ENCODE peak calls at places on chromosomes 16 and 17, in seven cellular contexts. F is A549, S is PC-9, N is colonic mucosa, T is AG04450, O is mammary epithelial cell, X is heart left ventricle. K is an unnamed sample.

GRCh38 chr16:26816885-26817571 is 249.7 kb upstream of the C16orf82 start:
- DNase-seq in F (no peak), S (no peak), N (no peak), T (peak), O (no peak), X (no peak), K (peak)

GRCh38 chr17:76736349-76737081 is 616 bp downstream of the SRSF2 start:
- DNase-seq in F (peak), S (peak), N (peak), T (no peak), O (peak), X (peak), K (peak)

GRCh38 chr16:50457423-50457822 is 88.6 kb upstream of the BRD7 start:
- DNase-seq in F (no peak), S (peak), N (no peak), T (no peak), O (no peak), X (no peak), K (no peak)

GRCh38 chr16:71893888-71894228 is 1.5 kb upstream of the IST1 start:
- DNase-seq in F (no peak), S (no peak), N (no peak), T (no peak), O (no peak), X (no peak), K (peak)

GRCh38 chr16:14360326-14361037 is 269.6 kb downstream of the PARN start:
- DNase-seq in F (no peak), S (no peak), N (no peak), T (no peak), O (no peak), X (no peak), K (no peak)

GRCh38 chr16:86244188-86244587 is 266.1 kb upstream of the FOXF1 start:
- DNase-seq in F (no peak), S (no peak), N (peak), T (no peak), O (no peak), X (no peak), K (no peak)

GRCh38 chr17:64326420-64327054 is 63.5 kb upstream of the TEX2 start:
- DNase-seq in F (peak), S (peak), N (no peak), T (no peak), O (peak), X (peak), K (peak)

GRCh38 chr16:2770057-2770780 is 6.9 kb downstream of the ELOB start:
- DNase-seq in F (peak), S (no peak), N (no peak), T (no peak), O (no peak), X (no peak), K (no peak)

GRCh38 chr17:830381-830780 is 48.2 kb downstream of the MRM3 start:
- DNase-seq in F (no peak), S (no peak), N (no peak), T (no peak), O (no peak), X (no peak), K (no peak)

GRCh38 chr16:53224932-53225533 is 170.2 kb downstream of the CHD9 start:
- DNase-seq in F (peak), S (no peak), N (no peak), T (no peak), O (peak), X (no peak), K (no peak)

GRCh38 chr17:82400830-82401229 is 17.3 kb upstream of the HEXD start:
- DNase-seq in F (no peak), S (no peak), N (peak), T (no peak), O (no peak), X (peak), K (no peak)

GRCh38 chr17:55410722-55411462 is 10.7 kb downstream of the MMD start:
- DNase-seq in F (no peak), S (peak), N (no peak), T (no peak), O (no peak), X (peak), K (no peak)

GRCh38 chr16:2470603-2471015 is 488 bp upstream of the NTN3 start:
- DNase-seq in F (peak), S (no peak), N (no peak), T (no peak), O (no peak), X (no peak), K (no peak)

GRCh38 chr17:47820023-47820789 is 1.4 kb downstream of the OSBPL7 start:
- DNase-seq in F (peak), S (peak), N (peak), T (no peak), O (no peak), X (no peak), K (no peak)

GRCh38 chr16:89036776-89037175 is 56.9 kb upstream of the ACSF3 start:
- DNase-seq in F (no peak), S (no peak), N (no peak), T (no peak), O (no peak), X (no peak), K (no peak)

GRCh38 chr16:58426095-58426494 is 33.8 kb downstream of the GINS3 start:
- DNase-seq in F (no peak), S (no peak), N (no peak), T (no peak), O (no peak), X (peak), K (no peak)

GRCh38 chr17:82126479-82127314 is 28.7 kb upstream of the FASN start:
- DNase-seq in F (no peak), S (no peak), N (no peak), T (no peak), O (no peak), X (no peak), K (no peak)

GRCh38 chr16:50071075-50071671 is 5.4 kb downstream of the HEATR3 start:
- DNase-seq in F (no peak), S (no peak), N (no peak), T (no peak), O (no peak), X (no peak), K (no peak)

GRCh38 chr16:87560428-87561199 is 41.7 kb upstream of the JPH3 start:
- DNase-seq in F (peak), S (peak), N (peak), T (no peak), O (no peak), X (peak), K (peak)

GRCh38 chr16:75745242-75745641 is 19.0 kb upstream of the CPHXL start:
- DNase-seq in F (no peak), S (no peak), N (no peak), T (no peak), O (no peak), X (no peak), K (no peak)

GRCh38 chr17:48553190-48553547 is 8.3 kb upstream of the HOXB2 start:
- DNase-seq in F (no peak), S (no peak), N (no peak), T (no peak), O (no peak), X (no peak), K (no peak)

GRCh38 chr17:75010683-75011406 is 1.6 kb upstream of the MRPL58 start:
- DNase-seq in F (peak), S (peak), N (peak), T (no peak), O (peak), X (peak), K (peak)

GRCh38 chr16:7335991-7336634 is 3.5 kb downstream of the RBFOX1 start:
- DNase-seq in F (no peak), S (no peak), N (no peak), T (no peak), O (no peak), X (no peak), K (no peak)

GRCh38 chr16:4233431-4233830 is 8.4 kb downstream of the SRL start:
- DNase-seq in F (no peak), S (no peak), N (no peak), T (no peak), O (no peak), X (no peak), K (no peak)

GRCh38 chr17:47866941-47867340 is 16.0 kb upstream of the SP6 start:
- DNase-seq in F (no peak), S (no peak), N (no peak), T (no peak), O (peak), X (no peak), K (no peak)

GRCh38 chr16:29843942-29844341 is 19.1 kb downstream of the CDIPT start:
- DNase-seq in F (no peak), S (no peak), N (no peak), T (no peak), O (no peak), X (no peak), K (no peak)

GRCh38 chr16:29840240-29840639 is 20.0 kb downstream of the MVP start:
- DNase-seq in F (no peak), S (no peak), N (no peak), T (no peak), O (no peak), X (no peak), K (no peak)

GRCh38 chr16:29841631-29842030 is 21.4 kb downstream of the MVP start:
- DNase-seq in F (no peak), S (no peak), N (no peak), T (no peak), O (no peak), X (no peak), K (no peak)

GRCh38 chr16:29844575-29845331 is 18.3 kb downstream of the CDIPT start:
- DNase-seq in F (no peak), S (no peak), N (no peak), T (no peak), O (no peak), X (no peak), K (no peak)

GRCh38 chr16:29842732-29843346 is 20.2 kb downstream of the CDIPT start:
- DNase-seq in F (no peak), S (no peak), N (no peak), T (no peak), O (no peak), X (no peak), K (no peak)
- TF ChIP-seq CTCF in F (no peak), S (no peak), N (no peak), T (peak), O (peak), X (no peak), K (no peak)

DNA sequence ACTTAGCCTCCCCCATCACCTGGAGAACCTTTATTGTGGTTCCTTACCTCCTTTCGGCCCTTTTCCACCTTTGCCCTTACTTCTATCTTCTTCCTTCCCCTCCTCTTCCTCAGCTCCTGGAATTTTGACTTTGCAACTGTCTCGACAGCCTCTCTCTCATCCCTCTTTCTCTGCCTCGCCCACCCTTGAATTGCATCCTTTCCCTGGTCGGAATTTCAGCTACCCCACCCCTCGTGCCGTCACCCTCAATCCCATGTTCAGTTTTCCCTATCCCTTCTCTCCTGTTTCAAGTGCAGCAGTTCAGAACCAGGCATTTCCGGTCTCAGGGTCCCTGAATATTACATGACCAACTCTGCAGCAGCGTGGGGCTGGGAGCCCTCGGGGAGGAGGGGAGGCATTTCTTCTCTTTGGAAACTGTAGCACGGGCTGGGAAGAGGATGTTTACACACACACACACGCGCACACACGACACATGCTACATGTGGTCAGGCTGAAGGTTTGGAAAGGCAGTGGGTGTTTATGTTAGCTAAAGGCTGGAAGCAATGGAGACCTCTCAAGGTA is 881 bp downstream of the MINK1 start:
- DNase-seq in F (peak), S (no peak), N (peak), T (peak), O (peak), X (peak), K (no peak)
- H3K27ac ChIP-seq in F (peak), S (peak), N (peak), T (peak), O (peak), X (peak), K (peak)

GRCh38 chr17:1959871-1960569 is 65.1 kb downstream of the RTN4RL1 start:
- DNase-seq in F (no peak), S (no peak), N (no peak), T (peak), O (no peak), X (no peak), K (no peak)

GRCh38 chr17:1961187-1961586 is 63.9 kb downstream of the RTN4RL1 start:
- DNase-seq in F (no peak), S (no peak), N (no peak), T (no peak), O (no peak), X (no peak), K (no peak)

GRCh38 chr17:1957037-1957436 is 68.1 kb downstream of the RTN4RL1 start:
- DNase-seq in F (no peak), S (no peak), N (no peak), T (peak), O (no peak), X (no peak), K (no peak)

GRCh38 chr17:1956134-1956533 is 69.0 kb downstream of the RTN4RL1 start:
- DNase-seq in F (no peak), S (no peak), N (no peak), T (no peak), O (no peak), X (no peak), K (no peak)

DNA sequence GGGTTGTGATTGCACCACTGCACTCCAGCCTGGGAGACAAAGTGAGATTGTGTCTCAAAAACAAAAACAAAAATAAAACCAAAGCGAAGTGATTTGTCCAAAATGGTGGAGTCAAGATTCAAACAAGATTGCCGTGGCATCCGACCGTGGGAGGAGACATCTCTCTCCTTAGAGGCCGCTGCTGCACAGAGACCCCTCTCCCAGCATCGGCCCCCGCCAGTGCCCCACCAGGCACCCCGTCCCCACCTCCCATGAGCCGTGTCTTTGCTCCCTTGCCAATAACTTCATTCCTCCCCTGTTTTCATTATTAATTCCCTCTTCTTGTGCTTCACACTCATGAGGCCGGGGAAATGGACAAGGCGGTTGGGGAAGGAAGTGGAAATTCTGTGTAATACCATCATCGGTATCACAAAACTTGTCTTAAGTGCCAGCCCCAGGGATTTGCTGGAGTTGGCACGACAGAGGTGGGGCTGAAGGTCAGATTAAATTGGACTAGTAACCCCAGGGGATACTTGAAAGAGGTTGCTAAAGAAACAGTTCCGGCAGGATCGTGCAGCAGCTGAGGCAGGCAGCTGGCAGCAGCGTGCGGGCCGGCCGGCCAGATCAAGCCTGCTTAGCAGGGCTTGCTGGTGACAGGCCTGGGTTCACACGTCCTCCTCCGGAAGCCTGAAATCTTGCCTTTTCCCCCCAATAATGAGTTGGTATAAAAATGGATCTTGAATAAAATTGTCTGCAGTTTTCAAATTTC is 66.8 kb downstream of the RTN4RL1 start:
- DNase-seq in F (no peak), S (no peak), N (no peak), T (no peak), O (no peak), X (no peak), K (no peak)
- TF ChIP-seq CTCF in F (no peak), S (no peak), N (no peak), T (no peak), O (no peak), X (no peak), K (no peak)

GRCh38 chr17:17917394-17917793 is 54.8 kb downstream of the TOM1L2 start:
- DNase-seq in F (no peak), S (no peak), N (no peak), T (no peak), O (no peak), X (no peak), K (no peak)

GRCh38 chr17:17922198-17922901 is 49.9 kb downstream of the TOM1L2 start:
- DNase-seq in F (no peak), S (no peak), N (no peak), T (no peak), O (no peak), X (no peak), K (no peak)

GRCh38 chr17:17921192-17922082 is 50.8 kb downstream of the TOM1L2 start:
- DNase-seq in F (peak), S (peak), N (no peak), T (peak), O (peak), X (peak), K (peak)

GRCh38 chr17:17915183-17915582 is 57.0 kb downstream of the TOM1L2 start:
- DNase-seq in F (no peak), S (no peak), N (no peak), T (no peak), O (no peak), X (no peak), K (no peak)

DNA sequence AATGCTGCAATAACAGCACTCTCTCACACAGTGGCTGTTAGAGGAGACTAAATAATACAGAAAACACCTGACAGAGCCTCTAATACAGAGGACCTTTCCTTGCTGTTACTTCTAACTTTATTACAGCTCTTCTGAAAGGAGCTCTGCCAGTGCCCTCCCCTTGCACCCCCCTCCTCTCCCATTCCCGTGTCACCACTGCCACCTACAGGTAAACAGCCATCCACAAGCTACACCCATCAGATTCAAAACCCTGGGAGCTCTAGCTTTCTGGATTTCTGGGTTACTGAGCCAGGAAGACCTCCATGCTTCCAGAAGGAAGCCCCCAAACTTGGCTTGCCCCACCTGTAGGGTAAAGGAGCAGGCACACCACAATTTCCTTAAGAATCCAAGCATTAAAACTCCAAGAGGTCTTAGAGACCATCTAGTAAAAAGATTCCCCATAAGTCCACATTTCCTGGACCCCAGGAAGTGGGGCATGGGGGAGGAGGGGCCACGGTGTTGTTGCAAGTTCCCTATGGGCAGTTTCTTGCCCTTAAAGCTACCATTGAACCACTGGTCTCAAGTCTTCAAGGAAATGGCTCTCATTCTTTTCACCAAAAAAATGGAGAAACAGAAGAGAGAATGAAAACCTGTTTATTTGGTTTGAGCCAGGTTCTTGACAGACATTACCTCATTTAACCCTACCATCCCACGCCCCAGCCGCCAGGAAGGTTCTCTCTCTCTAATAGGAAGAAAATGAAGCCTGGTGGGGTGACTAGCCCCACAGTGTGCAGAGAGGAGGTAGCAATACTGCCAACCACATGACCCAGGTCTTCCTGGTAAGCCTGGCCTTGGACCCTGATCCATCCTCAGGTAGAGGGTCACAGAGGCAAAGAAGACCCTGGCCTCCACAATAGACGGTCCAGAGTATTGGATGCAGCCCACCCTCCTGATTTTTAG is 52.8 kb downstream of the TOM1L2 start:
- DNase-seq in F (peak), S (peak), N (peak), T (peak), O (peak), X (peak), K (peak)
- H3K27ac ChIP-seq in F (peak), S (peak), N (no peak), T (peak), O (peak), X (no peak), K (peak)

DNA sequence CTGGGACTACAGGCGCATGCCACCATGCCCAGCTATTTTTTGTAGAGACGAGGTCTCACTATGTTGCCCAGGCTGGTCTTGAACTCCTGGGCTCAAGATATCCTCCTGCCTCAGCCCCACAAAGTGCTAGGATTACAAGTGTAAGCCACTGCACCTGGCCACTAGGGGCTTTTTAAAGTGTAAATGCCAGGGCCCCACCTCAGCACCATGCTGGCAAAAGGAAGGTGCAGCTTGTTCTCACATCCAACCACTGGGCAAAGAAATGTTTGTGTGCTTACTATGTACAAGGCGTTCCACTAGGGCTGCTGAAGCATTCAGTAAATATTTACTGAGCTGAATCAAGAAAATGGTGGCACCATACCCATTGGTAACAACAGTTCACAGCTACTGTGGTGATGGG is 22.6 kb downstream of the COG1 start:
- DNase-seq in F (peak), S (no peak), N (no peak), T (no peak), O (no peak), X (no peak), K (no peak)
- TF ChIP-seq CTCF in F (no peak), S (peak), N (no peak), T (peak), O (peak), X (no peak), K (no peak)

GRCh38 chr17:56834380-56835258 is 668 bp downstream of the DGKE start:
- DNase-seq in F (peak), S (peak), N (peak), T (no peak), O (peak), X (peak), K (peak)

GRCh38 chr17:56833812-56834379 is at the start of the genes C17orf67 and DGKE:
- DNase-seq in F (peak), S (peak), N (peak), T (peak), O (peak), X (peak), K (peak)

GRCh38 chr17:56832446-56832845 is 1.3 kb downstream of the C17orf67 start:
- DNase-seq in F (no peak), S (no peak), N (no peak), T (no peak), O (no peak), X (no peak), K (no peak)

GRCh38 chr17:56831364-56832095 is 2.2 kb downstream of the C17orf67 start:
- DNase-seq in F (no peak), S (no peak), N (no peak), T (no peak), O (no peak), X (no peak), K (no peak)

GRCh38 chr17:56833023-56833811 is 503 bp downstream of the C17orf67 start:
- DNase-seq in F (peak), S (peak), N (peak), T (peak), O (peak), X (peak), K (peak)
- H3K27ac ChIP-seq in F (peak), S (no peak), N (peak), T (peak), O (peak), X (peak), K (peak)